ENCODE peak calls at places on chromosomes 16 and 17, in four cellular contexts. One of them, this sample, is unnamed.

GRCh38 chr16:17232487-17232886 is 238.3 kb downstream of the XYLT1 start:
- DNase-seq in neural progenitor cell: no peak
- DNase-seq in fibroblast of lung: no peak
- DNase-seq in PC-3: no peak
- DNase-seq in this sample: no peak

GRCh38 chr16:814974-815373 is 14.4 kb upstream of the GNG13 start:
- DNase-seq in neural progenitor cell: no peak
- DNase-seq in fibroblast of lung: peak; percentile 31
- DNase-seq in PC-3: no peak
- DNase-seq in this sample: peak; percentile 76

GRCh38 chr16:53084736-53085538 is 30.1 kb downstream of the CHD9 start:
- DNase-seq in neural progenitor cell: no peak
- DNase-seq in fibroblast of lung: peak; percentile 19
- DNase-seq in PC-3: no peak
- DNase-seq in this sample: no peak

GRCh38 chr17:63445571-63446217 is 412 bp downstream of the CYB561 start:
- DNase-seq in neural progenitor cell: peak; percentile 83
- DNase-seq in fibroblast of lung: no peak
- DNase-seq in PC-3: peak; percentile 66
- DNase-seq in this sample: peak; percentile 84

GRCh38 chr17:77424585-77425344 is 284.0 kb downstream of the SEC14L1 start:
- DNase-seq in neural progenitor cell: no peak
- DNase-seq in fibroblast of lung: peak; percentile 100
- DNase-seq in PC-3: no peak
- DNase-seq in this sample: peak; percentile 66

GRCh38 chr17:42153919-42154491 is 784 bp downstream of the RAB5C start:
- DNase-seq in neural progenitor cell: peak; percentile 41
- DNase-seq in fibroblast of lung: peak; percentile 22
- DNase-seq in PC-3: no peak
- DNase-seq in this sample: peak; percentile 57

GRCh38 chr16:67930678-67931211 is 917 bp downstream of the CTRL start:
- DNase-seq in neural progenitor cell: no peak
- DNase-seq in fibroblast of lung: no peak
- DNase-seq in PC-3: no peak
- DNase-seq in this sample: no peak

GRCh38 chr16:92431-93339 is 14.7 kb downstream of the MPG start:
- DNase-seq in neural progenitor cell: no peak
- DNase-seq in fibroblast of lung: no peak
- DNase-seq in PC-3: no peak
- DNase-seq in this sample: no peak

GRCh38 chr17:6556121-6557039 is at the start of gene PITPNM3:
- DNase-seq in neural progenitor cell: peak; percentile 72
- DNase-seq in fibroblast of lung: no peak
- DNase-seq in PC-3: peak; percentile 38
- DNase-seq in this sample: peak; percentile 58

GRCh38 chr17:55540414-55541091 is 29.3 kb upstream of the SMIM36 start:
- DNase-seq in neural progenitor cell: no peak
- DNase-seq in fibroblast of lung: peak; percentile 17
- DNase-seq in PC-3: peak; percentile 89
- DNase-seq in this sample: peak; percentile 86

GRCh38 chr16:84832488-84833141 is 12.8 kb downstream of the CRISPLD2 start:
- DNase-seq in neural progenitor cell: no peak
- DNase-seq in fibroblast of lung: peak; percentile 100
- DNase-seq in PC-3: no peak
- DNase-seq in this sample: peak; percentile 99

GRCh38 chr17:13562271-13562800 is 39.4 kb downstream of the HS3ST3A1 start:
- DNase-seq in neural progenitor cell: no peak
- DNase-seq in fibroblast of lung: peak; percentile 95
- DNase-seq in PC-3: peak; percentile 90
- DNase-seq in this sample: peak; percentile 97

GRCh38 chr16:27967169-27967568 is 96.3 kb downstream of the GSG1L start:
- DNase-seq in neural progenitor cell: no peak
- DNase-seq in fibroblast of lung: no peak
- DNase-seq in PC-3: no peak
- DNase-seq in this sample: no peak

GRCh38 chr16:85563515-85564276 is 49.4 kb upstream of the GSE1 start:
- DNase-seq in neural progenitor cell: no peak
- DNase-seq in fibroblast of lung: peak; percentile 79
- DNase-seq in PC-3: peak; percentile 4
- DNase-seq in this sample: no peak

GRCh38 chr16:11149011-11149616 is 106.9 kb downstream of the SOCS1 start:
- DNase-seq in neural progenitor cell: no peak
- DNase-seq in fibroblast of lung: no peak
- DNase-seq in PC-3: no peak
- DNase-seq in this sample: no peak

GRCh38 chr17:79924639-79924976 is 85.4 kb upstream of the CBX4 start:
- DNase-seq in neural progenitor cell: no peak
- DNase-seq in fibroblast of lung: no peak
- DNase-seq in PC-3: no peak
- DNase-seq in this sample: no peak

GRCh38 chr16:27446721-27447120 is 44.7 kb downstream of the IL21R start:
- DNase-seq in neural progenitor cell: no peak
- DNase-seq in fibroblast of lung: no peak
- DNase-seq in PC-3: no peak
- DNase-seq in this sample: no peak

GRCh38 chr16:79627092-79627491 is 26.6 kb upstream of the MAF start:
- DNase-seq in neural progenitor cell: no peak
- DNase-seq in fibroblast of lung: no peak
- DNase-seq in PC-3: no peak
- DNase-seq in this sample: no peak

GRCh38 chr17:48998557-48999440 is 1.6 kb downstream of the IGF2BP1 start:
- DNase-seq in neural progenitor cell: peak; percentile 42
- DNase-seq in fibroblast of lung: peak; percentile 59
- DNase-seq in PC-3: no peak
- DNase-seq in this sample: peak; percentile 13

GRCh38 chr17:75108193-75108592 is 1.6 kb upstream of the ARMC7 start:
- DNase-seq in neural progenitor cell: no peak
- DNase-seq in fibroblast of lung: no peak
- DNase-seq in PC-3: no peak
- DNase-seq in this sample: no peak

GRCh38 chr17:30449480-30449879 is 27.7 kb upstream of the GOSR1 start:
- DNase-seq in neural progenitor cell: no peak
- DNase-seq in fibroblast of lung: peak; percentile 73
- DNase-seq in PC-3: no peak
- DNase-seq in this sample: peak; percentile 8

GRCh38 chr16:85428168-85428898 is 184.8 kb upstream of the GSE1 start:
- DNase-seq in neural progenitor cell: peak; percentile 60
- DNase-seq in fibroblast of lung: no peak
- DNase-seq in PC-3: peak; percentile 46
- DNase-seq in this sample: peak; percentile 46

GRCh38 chr17:8067806-8068205 is 19.7 kb downstream of the ALOX12B start:
- DNase-seq in neural progenitor cell: no peak
- DNase-seq in fibroblast of lung: no peak
- DNase-seq in PC-3: no peak
- DNase-seq in this sample: no peak

GRCh38 chr16:2451851-2452320 is 8.0 kb upstream of the TEDC2 start:
- DNase-seq in neural progenitor cell: no peak
- DNase-seq in fibroblast of lung: no peak
- DNase-seq in PC-3: no peak
- DNase-seq in this sample: no peak

GRCh38 chr16:66605177-66605999 is 884 bp downstream of the CMTM3 start:
- DNase-seq in neural progenitor cell: peak; percentile 82
- DNase-seq in fibroblast of lung: peak; percentile 18
- DNase-seq in PC-3: peak; percentile 27
- DNase-seq in this sample: peak; percentile 75

GRCh38 chr16:30187971-30188561 is 4.7 kb downstream of the CORO1A start:
- DNase-seq in neural progenitor cell: no peak
- DNase-seq in fibroblast of lung: no peak
- DNase-seq in PC-3: no peak
- DNase-seq in this sample: no peak

GRCh38 chr17:43673516-43674323 is 12.0 kb upstream of the MEOX1 start:
- DNase-seq in neural progenitor cell: peak; percentile 70
- DNase-seq in fibroblast of lung: peak; percentile 64
- DNase-seq in PC-3: peak; percentile 90
- DNase-seq in this sample: peak; percentile 75

GRCh38 chr16:57257455-57258070 is 12.5 kb downstream of the ARL2BP start:
- DNase-seq in neural progenitor cell: no peak
- DNase-seq in fibroblast of lung: no peak
- DNase-seq in PC-3: no peak
- DNase-seq in this sample: no peak

GRCh38 chr17:7022791-7023571 is at the start of gene BCL6B:
- DNase-seq in neural progenitor cell: peak; percentile 68
- DNase-seq in fibroblast of lung: no peak
- DNase-seq in PC-3: no peak
- DNase-seq in this sample: no peak

GRCh38 chr16:71626858-71627213 is 852 bp downstream of the MARVELD3 start:
- DNase-seq in neural progenitor cell: peak; percentile 41
- DNase-seq in fibroblast of lung: no peak
- DNase-seq in PC-3: no peak
- DNase-seq in this sample: peak; percentile 8

GRCh38 chr16:13322357-13322756 is 421.0 kb downstream of the SHISA9 start:
- DNase-seq in neural progenitor cell: no peak
- DNase-seq in fibroblast of lung: no peak
- DNase-seq in PC-3: no peak
- DNase-seq in this sample: no peak

GRCh38 chr17:74419862-74420492 is 11.9 kb upstream of the GPRC5C start:
- DNase-seq in neural progenitor cell: no peak
- DNase-seq in fibroblast of lung: no peak
- DNase-seq in PC-3: no peak
- DNase-seq in this sample: no peak

GRCh38 chr17:13484020-13484419 is 117.7 kb downstream of the HS3ST3A1 start:
- DNase-seq in neural progenitor cell: no peak
- DNase-seq in fibroblast of lung: no peak
- DNase-seq in PC-3: no peak
- DNase-seq in this sample: peak; percentile 75

GRCh38 chr17:78325076-78325712 is 34.7 kb downstream of the SOCS3 start:
- DNase-seq in neural progenitor cell: peak; percentile 34
- DNase-seq in fibroblast of lung: peak; percentile 55
- DNase-seq in PC-3: no peak
- DNase-seq in this sample: peak; percentile 91

GRCh38 chr16:3797473-3797872 is 80.1 kb upstream of the TRAP1 start:
- DNase-seq in neural progenitor cell: no peak
- DNase-seq in fibroblast of lung: no peak
- DNase-seq in PC-3: no peak
- DNase-seq in this sample: no peak
- H3K79me2 ChIP-seq in neural progenitor cell: peaks cover 100% of the 10 kb centered on the region
- H3K79me2 ChIP-seq in fibroblast of lung: peaks cover 88% of the 10 kb centered on the region
- H3K79me2 ChIP-seq in PC-3: peaks cover 84% of the 10 kb centered on the region
- H3K79me2 ChIP-seq in this sample: peaks cover 100% of the 10 kb centered on the region

GRCh38 chr17:72381597-72382397 is 261.0 kb downstream of the SOX9 start:
- DNase-seq in neural progenitor cell: peak; percentile 52
- DNase-seq in fibroblast of lung: no peak
- DNase-seq in PC-3: peak; percentile 44
- DNase-seq in this sample: no peak

GRCh38 chr17:72385482-72385881 is 264.7 kb downstream of the SOX9 start:
- DNase-seq in neural progenitor cell: no peak
- DNase-seq in fibroblast of lung: no peak
- DNase-seq in PC-3: no peak
- DNase-seq in this sample: no peak

GRCh38 chr17:72380737-72381136 is 259.9 kb downstream of the SOX9 start:
- DNase-seq in neural progenitor cell: no peak
- DNase-seq in fibroblast of lung: no peak
- DNase-seq in PC-3: no peak
- DNase-seq in this sample: no peak

GRCh38 chr17:72380120-72380519 is 259.3 kb downstream of the SOX9 start:
- DNase-seq in neural progenitor cell: no peak
- DNase-seq in fibroblast of lung: no peak
- DNase-seq in PC-3: no peak
- DNase-seq in this sample: no peak

DNA sequence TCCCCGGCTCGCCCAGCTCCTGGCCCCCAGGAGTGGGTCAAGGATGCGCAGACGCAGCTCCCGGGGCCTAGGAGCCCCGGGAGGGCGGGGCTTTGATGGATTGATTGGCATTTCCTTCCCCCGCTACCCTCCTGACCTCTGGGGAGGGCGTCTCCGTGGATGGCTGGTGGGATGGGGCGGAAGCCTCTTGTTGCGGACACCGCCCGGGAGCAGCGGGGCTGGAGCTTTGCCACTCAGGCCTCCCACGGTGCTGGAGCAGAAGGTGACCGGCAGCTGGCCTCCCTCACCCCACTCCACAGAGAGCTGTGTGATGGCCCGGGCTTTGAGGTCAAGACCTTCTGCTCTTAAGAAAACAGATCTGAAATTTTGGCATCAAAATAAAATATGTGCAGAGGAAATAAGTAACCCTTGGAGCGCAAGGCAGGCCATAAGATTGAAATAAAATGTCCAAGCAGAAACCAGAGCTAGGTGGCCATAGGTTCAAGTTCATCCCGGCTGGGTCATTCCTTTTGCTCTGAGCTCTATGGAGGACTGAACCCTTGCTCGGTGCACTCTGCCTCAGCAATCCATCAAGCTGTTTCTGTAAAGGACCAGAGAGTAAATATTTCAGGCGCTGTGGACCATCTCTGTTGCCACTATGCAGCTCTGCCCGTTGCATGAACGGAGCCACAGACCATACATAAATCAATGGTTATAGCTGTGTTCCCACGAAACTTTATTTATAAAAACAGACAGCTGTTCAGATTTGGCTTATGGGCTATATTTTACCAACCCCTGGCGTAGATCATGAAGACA is 262.4 kb downstream of the SOX9 start:
- DNase-seq in neural progenitor cell: peak; percentile 49
- DNase-seq in fibroblast of lung: peak; percentile 37
- DNase-seq in PC-3: no peak
- DNase-seq in this sample: no peak
- H3K4me2 ChIP-seq in neural progenitor cell: no peak overlapping the region
- H3K4me2 ChIP-seq in fibroblast of lung: no peak overlapping the region
- H3K4me2 ChIP-seq in PC-3: no peak overlapping the region
- H3K4me2 ChIP-seq in this sample: no peak overlapping the region

GRCh38 chr17:15303851-15304250 is 37.5 kb downstream of the TEKT3 start:
- DNase-seq in neural progenitor cell: no peak
- DNase-seq in fibroblast of lung: no peak
- DNase-seq in PC-3: no peak
- DNase-seq in this sample: no peak

GRCh38 chr17:15308758-15309157 is 32.6 kb downstream of the TEKT3 start:
- DNase-seq in neural progenitor cell: no peak
- DNase-seq in fibroblast of lung: no peak
- DNase-seq in PC-3: no peak
- DNase-seq in this sample: no peak

GRCh38 chr17:15309236-15309635 is 32.2 kb downstream of the TEKT3 start:
- DNase-seq in neural progenitor cell: no peak
- DNase-seq in fibroblast of lung: no peak
- DNase-seq in PC-3: no peak
- DNase-seq in this sample: no peak

GRCh38 chr17:15307686-15308085 is 33.7 kb downstream of the TEKT3 start:
- DNase-seq in neural progenitor cell: no peak
- DNase-seq in fibroblast of lung: peak; percentile 92
- DNase-seq in PC-3: no peak
- DNase-seq in this sample: no peak

GRCh38 chr17:15306406-15306970 is 34.9 kb downstream of the TEKT3 start:
- DNase-seq in neural progenitor cell: no peak
- DNase-seq in fibroblast of lung: peak; percentile 39
- DNase-seq in PC-3: no peak
- DNase-seq in this sample: peak; percentile 57
- H3K79me2 ChIP-seq in neural progenitor cell: no peaks in the 10 kb centered on the region
- H3K79me2 ChIP-seq in fibroblast of lung: no peaks in the 10 kb centered on the region
- H3K79me2 ChIP-seq in PC-3: no peaks in the 10 kb centered on the region
- H3K79me2 ChIP-seq in this sample: no peaks in the 10 kb centered on the region

DNA sequence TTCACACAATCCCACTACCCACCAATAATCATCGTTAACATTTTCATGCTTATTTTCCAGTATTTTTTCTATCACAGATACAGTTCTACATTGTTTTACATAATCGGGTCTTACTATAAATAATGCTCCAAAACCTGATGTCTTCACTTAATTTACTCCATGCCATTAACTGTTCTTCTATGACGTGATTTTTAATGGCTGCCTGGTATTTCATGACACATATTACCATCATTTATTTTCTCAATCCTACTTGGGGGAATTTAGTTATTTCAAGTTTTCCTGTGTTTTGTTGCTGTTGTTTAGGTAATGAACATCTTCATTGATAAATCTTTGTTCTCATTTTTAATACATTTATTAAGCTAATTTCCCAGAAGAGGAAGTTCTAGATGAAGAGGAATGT is 14.7 kb downstream of the LPO start:
- DNase-seq in neural progenitor cell: no peak
- DNase-seq in fibroblast of lung: no peak
- DNase-seq in PC-3: no peak
- DNase-seq in this sample: no peak
- H3K4me2 ChIP-seq in neural progenitor cell: no peak overlapping the region
- H3K4me2 ChIP-seq in fibroblast of lung: no peak overlapping the region
- H3K4me2 ChIP-seq in PC-3: no peak overlapping the region
- H3K4me2 ChIP-seq in this sample: no peak overlapping the region